ENCODE peak calls at places on chromosome 6, in ten cellular contexts. Q is pancreas, T is dorsolateral prefrontal cortex, A is heart left ventricle, L is A549, F is left ventricle myocardium inferior, P is fibroblast of mammary gland, M is GM12865, N is AG10803, J is choroid plexus epithelial cell. X is an unnamed sample.

GRCh38 chr6:141077355-141078333 is 1055.1 kb upstream of the GJE1 start:
- DNase-seq in Q (peak), T (no peak), A (no peak), L (peak), F (no peak), P (peak), M (peak), N (no peak), J (peak), X (peak)

GRCh38 chr6:135935951-135936601 is 84.6 kb downstream of the PDE7B start:
- DNase-seq in Q (no peak), T (peak), A (no peak), L (peak), F (no peak), P (peak), M (no peak), N (peak), J (peak), X (no peak)

GRCh38 chr6:38034269-38034914 is 214.9 kb downstream of the ZFAND3 start:
- DNase-seq in Q (no peak), T (no peak), A (no peak), L (peak), F (no peak), P (peak), M (peak), N (peak), J (peak), X (no peak)

GRCh38 chr6:163490826-163491577 is 76.5 kb downstream of the QKI start:
- DNase-seq in Q (no peak), T (peak), A (peak), L (peak), F (peak), P (peak), M (no peak), N (peak), J (peak), X (peak)

GRCh38 chr6:109236140-109237081 is 141.1 kb downstream of the CEP57L1 start:
- DNase-seq in Q (peak), T (peak), A (no peak), L (peak), F (no peak), P (no peak), M (peak), N (no peak), J (no peak), X (no peak)

GRCh38 chr6:33717857-33718552 is 6.5 kb upstream of the UQCC2 start:
- DNase-seq in Q (no peak), T (no peak), A (no peak), L (no peak), F (no peak), P (no peak), M (no peak), N (peak), J (no peak), X (no peak)

GRCh38 chr6:119348308-119349040 is 1.1 kb downstream of the MAN1A1 start:
- DNase-seq in Q (peak), T (peak), A (peak), L (no peak), F (peak), P (no peak), M (peak), N (no peak), J (peak), X (peak)

GRCh38 chr6:46793138-46793537 is at the start of gene MEP1A:
- DNase-seq in Q (no peak), T (no peak), A (no peak), L (no peak), F (no peak), P (no peak), M (no peak), N (no peak), J (no peak), X (no peak)

GRCh38 chr6:163813979-163814493 is 399.5 kb downstream of the QKI start:
- DNase-seq in Q (no peak), T (no peak), A (no peak), L (no peak), F (no peak), P (no peak), M (peak), N (no peak), J (no peak), X (no peak)

GRCh38 chr6:21022343-21023107 is 488.3 kb downstream of the CDKAL1 start:
- DNase-seq in Q (no peak), T (no peak), A (no peak), L (no peak), F (no peak), P (peak), M (peak), N (no peak), J (peak), X (peak)

DNA sequence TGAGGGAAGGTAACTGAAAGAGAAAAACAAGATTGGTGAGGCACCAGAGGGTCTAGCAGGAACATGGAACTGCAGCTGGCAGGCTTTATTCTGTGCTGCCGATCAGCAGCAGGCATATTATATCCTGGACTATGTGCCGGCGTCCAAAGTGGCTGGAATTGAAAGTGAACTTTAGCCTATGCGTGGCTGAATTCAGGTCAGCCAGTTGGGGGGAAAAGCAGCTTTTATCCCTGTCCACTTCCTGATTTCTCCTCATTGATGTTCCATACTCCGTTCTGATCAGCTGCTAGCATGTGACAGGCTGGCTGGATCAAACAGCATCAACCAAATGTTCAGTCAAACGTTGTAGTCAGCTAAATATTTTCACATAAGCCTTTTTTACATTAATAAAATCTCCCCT is 99.0 kb downstream of the CAP2 start:
- DNase-seq in Q (no peak), T (no peak), A (no peak), L (no peak), F (no peak), P (no peak), M (no peak), N (no peak), J (no peak), X (no peak)
- TF ChIP-seq CTCF in Q (no peak), T (no peak), A (no peak), L (no peak), F (no peak), P (no peak), M (no peak), N (no peak), J (no peak), X (no peak)

GRCh38 chr6:68313911-68314310 is 321.2 kb upstream of the ADGRB3 start:
- DNase-seq in Q (no peak), T (no peak), A (no peak), L (peak), F (no peak), P (peak), M (no peak), N (no peak), J (peak), X (no peak)
- TF ChIP-seq CTCF in Q (no peak), T (no peak), A (peak), L (no peak), F (no peak), P (peak), M (peak), N (no peak), J (peak), X (no peak)

DNA sequence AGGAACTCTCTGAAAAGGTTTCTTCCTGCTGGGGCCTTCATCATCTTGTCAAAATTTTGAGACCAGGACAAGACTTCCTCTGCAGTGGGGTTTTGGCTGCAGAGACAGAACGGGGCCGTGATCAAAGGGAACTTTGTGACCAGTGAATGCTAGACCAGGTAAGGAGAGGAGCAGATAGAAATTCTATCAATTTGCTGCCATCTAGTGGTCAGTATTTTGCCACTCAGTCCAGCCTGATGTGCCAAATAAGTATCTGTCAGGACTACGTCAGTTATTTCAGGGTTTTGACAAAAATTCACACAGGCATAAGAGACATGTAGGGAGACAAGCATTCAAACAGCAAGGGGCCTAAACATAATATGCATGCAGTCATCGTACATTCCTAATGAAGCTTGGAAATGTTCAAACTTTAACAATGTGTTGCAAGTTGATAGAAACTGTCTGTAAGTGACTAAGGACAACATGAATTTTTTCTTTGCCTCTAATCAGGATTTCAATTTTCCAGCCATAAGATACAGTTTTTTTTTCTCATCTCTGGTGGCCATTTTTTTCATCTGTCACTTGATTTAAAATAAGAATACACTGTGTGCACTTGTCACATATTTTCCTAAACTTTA is 22.0 kb upstream of the MTRF1L start:
- DNase-seq in Q (no peak), T (no peak), A (peak), L (peak), F (no peak), P (peak), M (peak), N (peak), J (peak), X (peak)
- TF ChIP-seq CTCF in Q (peak), T (peak), A (peak), L (peak), F (peak), P (peak), M (peak), N (peak), J (peak), X (peak)

DNA sequence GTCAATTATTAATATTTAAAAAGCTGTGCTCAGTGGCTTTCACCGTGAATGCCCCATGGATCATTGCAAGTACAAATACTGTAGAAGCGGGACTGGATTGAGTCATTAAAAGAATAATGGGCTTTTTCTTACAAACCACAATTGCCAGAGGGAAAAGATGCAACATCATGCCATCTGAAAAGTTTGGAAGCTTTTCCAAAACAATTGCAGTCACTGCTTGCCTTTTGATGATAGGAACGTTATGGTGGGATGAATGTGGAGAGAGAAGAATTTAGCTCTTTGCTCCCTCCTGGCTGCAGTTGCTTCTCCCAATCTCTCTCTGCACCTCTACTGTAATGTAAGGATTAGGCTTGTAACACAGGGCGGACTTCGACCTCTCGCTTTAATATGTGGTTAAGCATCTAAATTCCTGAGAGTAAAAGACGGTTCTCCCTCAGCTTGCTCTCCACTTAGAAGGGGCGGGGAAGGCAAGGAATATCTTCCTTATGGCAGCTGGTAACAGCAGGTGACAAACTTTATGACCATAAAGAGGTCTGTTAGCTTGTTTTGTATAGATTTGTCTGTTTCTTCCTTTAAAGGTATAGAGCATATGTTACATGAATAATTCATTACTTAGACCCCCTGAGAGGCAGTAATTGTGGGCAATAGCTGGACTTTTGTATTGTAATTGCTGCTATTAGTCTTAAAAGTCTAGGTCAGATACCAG is 376.1 kb downstream of the UTRN start:
- DNase-seq in Q (no peak), T (no peak), A (no peak), L (peak), F (no peak), P (peak), M (no peak), N (peak), J (no peak), X (peak)
- TF ChIP-seq CTCF in Q (no peak), T (no peak), A (no peak), L (no peak), F (no peak), P (no peak), M (no peak), N (no peak), J (no peak), X (no peak)

GRCh38 chr6:107655245-107655644 is 165.3 kb downstream of the SOBP start:
- DNase-seq in Q (no peak), T (no peak), A (no peak), L (no peak), F (no peak), P (no peak), M (no peak), N (no peak), J (peak), X (no peak)
- TF ChIP-seq CTCF in Q (no peak), T (peak), A (peak), L (no peak), F (peak), P (peak), M (peak), N (no peak), J (peak), X (peak)

GRCh38 chr6:15077964-15078363 is 167.9 kb upstream of the JARID2 start:
- DNase-seq in Q (no peak), T (no peak), A (no peak), L (no peak), F (no peak), P (no peak), M (no peak), N (no peak), J (no peak), X (no peak)

GRCh38 chr6:15080895-15081294 is 165.0 kb upstream of the JARID2 start:
- DNase-seq in Q (no peak), T (no peak), A (no peak), L (no peak), F (no peak), P (no peak), M (no peak), N (no peak), J (no peak), X (no peak)

GRCh38 chr6:15082708-15083107 is 163.2 kb upstream of the JARID2 start:
- DNase-seq in Q (no peak), T (no peak), A (no peak), L (no peak), F (no peak), P (no peak), M (no peak), N (no peak), J (no peak), X (no peak)

GRCh38 chr6:15079288-15079817 is 166.5 kb upstream of the JARID2 start:
- DNase-seq in Q (no peak), T (no peak), A (no peak), L (no peak), F (no peak), P (no peak), M (no peak), N (no peak), J (no peak), X (no peak)

DNA sequence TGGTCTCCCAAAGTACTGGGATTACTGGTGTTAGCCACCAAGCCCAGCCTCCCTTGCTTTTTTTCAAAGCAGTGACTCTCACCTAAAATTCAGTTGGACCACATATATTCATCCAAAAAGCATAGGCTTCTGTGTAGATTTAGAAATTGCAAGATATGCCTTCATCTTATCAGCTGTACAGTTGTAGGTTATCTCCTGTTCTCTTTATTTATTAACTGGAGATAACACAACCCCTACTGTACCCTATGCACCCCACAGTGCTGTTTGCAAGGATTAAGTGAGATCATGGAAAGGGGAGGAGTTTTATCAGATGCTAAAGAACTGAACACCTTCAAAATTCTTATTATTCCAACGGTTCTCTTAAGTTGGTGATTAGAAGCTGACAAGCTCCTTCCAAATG is 164.4 kb upstream of the JARID2 start:
- DNase-seq in Q (no peak), T (no peak), A (no peak), L (no peak), F (no peak), P (no peak), M (no peak), N (no peak), J (no peak), X (no peak)
- TF ChIP-seq CTCF in Q (no peak), T (no peak), A (no peak), L (no peak), F (no peak), P (no peak), M (no peak), N (no peak), J (no peak), X (no peak)

DNA sequence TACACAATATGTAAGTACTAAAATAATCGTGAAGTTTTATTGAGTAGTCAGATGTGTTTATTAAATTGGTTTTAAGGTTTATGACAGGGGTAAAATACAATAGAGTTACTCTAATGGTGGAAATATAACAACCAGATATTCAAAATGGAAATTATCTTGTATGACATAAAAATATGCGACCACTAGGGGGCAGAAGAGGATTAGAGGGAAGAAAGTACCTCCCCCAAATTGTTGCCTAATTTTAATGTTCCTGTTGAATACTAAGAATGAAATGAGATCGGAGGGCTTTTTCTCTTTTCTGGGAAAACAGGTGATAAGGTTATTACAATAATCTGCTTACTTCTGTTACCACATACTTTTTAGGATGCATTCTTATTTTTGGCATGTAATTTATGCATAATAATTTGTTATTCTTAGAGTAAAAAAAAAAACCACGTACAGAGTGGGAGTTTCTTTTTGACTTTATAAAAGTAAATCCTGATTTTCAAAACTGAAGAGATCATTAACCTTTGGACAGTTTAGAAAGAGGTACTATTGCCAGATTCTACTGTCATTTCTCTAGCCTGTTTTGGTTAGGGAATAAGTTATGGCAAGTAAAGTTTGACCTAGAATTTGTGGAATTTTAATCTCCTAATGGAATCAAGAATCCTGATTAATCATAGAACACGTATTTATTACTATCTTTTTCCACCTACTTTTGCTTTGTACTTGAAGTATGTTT is 159.2 kb downstream of the CD109 start:
- DNase-seq in Q (no peak), T (no peak), A (peak), L (peak), F (no peak), P (peak), M (peak), N (peak), J (peak), X (peak)
- TF ChIP-seq CTCF in Q (peak), T (peak), A (peak), L (peak), F (peak), P (peak), M (peak), N (peak), J (peak), X (peak)

DNA sequence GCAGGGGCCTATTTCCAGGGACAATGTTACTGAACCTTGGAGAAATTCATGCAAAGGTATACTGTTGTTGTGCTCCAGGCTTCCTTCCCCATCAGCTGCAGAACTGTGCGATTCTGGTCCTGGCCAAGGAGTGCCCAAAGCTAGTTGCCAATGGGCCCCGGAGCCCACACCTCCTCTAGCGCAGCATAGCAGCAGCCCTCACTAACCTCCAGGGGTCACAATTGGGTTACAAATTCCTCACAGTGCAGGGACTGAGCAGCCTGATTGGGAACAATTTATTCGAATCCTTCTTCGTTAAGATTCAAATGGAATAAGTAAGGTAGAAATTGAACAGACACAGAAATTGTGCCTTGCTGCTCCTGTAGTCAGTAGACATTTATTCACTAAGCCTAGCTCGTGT is 284.9 kb downstream of the PRKN start:
- DNase-seq in Q (no peak), T (no peak), A (no peak), L (peak), F (no peak), P (peak), M (peak), N (no peak), J (no peak), X (no peak)
- TF ChIP-seq CTCF in Q (no peak), T (peak), A (peak), L (no peak), F (peak), P (peak), M (peak), N (no peak), J (no peak), X (no peak)

GRCh38 chr6:87391334-87391733 is 16.4 kb upstream of the CFAP206 start:
- DNase-seq in Q (no peak), T (no peak), A (no peak), L (peak), F (no peak), P (peak), M (peak), N (peak), J (peak), X (peak)
- TF ChIP-seq CTCF in Q (no peak), T (peak), A (peak), L (peak), F (peak), P (peak), M (peak), N (peak), J (peak), X (no peak)

GRCh38 chr6:79233611-79234149 is 802 bp downstream of the HMGN3 start:
- DNase-seq in Q (peak), T (peak), A (peak), L (peak), F (peak), P (peak), M (peak), N (peak), J (peak), X (peak)
- TF ChIP-seq CTCF in Q (peak), T (peak), A (peak), L (no peak), F (peak), P (peak), M (peak), N (peak), J (peak), X (peak)